ENCODE peak calls at places on chromosomes 12 and 14, in nine cellular contexts. N is heart left ventricle, P is HCT116, R is upper lobe of left lung, W is A549, U is tibial nerve, F is ovary, D is adrenal gland, J is transverse colon. H is an unnamed sample.
A peak's percentile ranks its signal among the peaks of the same experiment; 100 is the strongest.

GRCh38 chr14:94423465-94424056 is 29.0 kb downstream of the SERPINA11 start:
- DNase-seq in N (peak; percentile 49), P (peak; percentile 75), R (peak; percentile 75), W (peak; percentile 61), U (peak; percentile 49), F (peak; percentile 60), D (peak; percentile 82), J (peak; percentile 73), H (peak; percentile 76)

GRCh38 chr14:83118029-83118428 is 1584.4 kb upstream of the SEL1L start:
- DNase-seq in N (no peak), P (no peak), R (no peak), W (no peak), U (no peak), F (no peak), D (no peak), J (no peak), H (no peak)

GRCh38 chr12:47825239-47825639 is 5.5 kb upstream of the HDAC7 start:
- DNase-seq in N (peak; percentile 49), P (no peak), R (peak; percentile 84), W (peak; percentile 21), U (no peak), F (peak; percentile 82), D (no peak), J (no peak), H (no peak)

GRCh38 chr12:118418385-118419057 is 42.2 kb downstream of the SUDS3 start:
- DNase-seq in N (no peak), P (no peak), R (no peak), W (no peak), U (no peak), F (no peak), D (no peak), J (no peak), H (no peak)

GRCh38 chr12:109728921-109729836 is 15.6 kb downstream of the FAM222A start:
- DNase-seq in N (no peak), P (no peak), R (no peak), W (no peak), U (peak; percentile 2), F (no peak), D (no peak), J (no peak), H (no peak)

GRCh38 chr14:78758333-78758732 is 588.2 kb downstream of the NRXN3 start:
- DNase-seq in N (no peak), P (peak; percentile 4), R (no peak), W (peak; percentile 14), U (no peak), F (no peak), D (peak; percentile 3), J (no peak), H (no peak)

GRCh38 chr14:105207460-105207901 is 26.4 kb upstream of the NUDT14 start:
- DNase-seq in N (no peak), P (no peak), R (no peak), W (no peak), U (no peak), F (no peak), D (no peak), J (no peak), H (no peak)

GRCh38 chr14:24366664-24367505 is 1.1 kb upstream of the NFATC4 start:
- DNase-seq in N (peak; percentile 93), P (peak; percentile 97), R (peak; percentile 90), W (peak; percentile 43), U (peak; percentile 84), F (peak; percentile 97), D (peak; percentile 91), J (peak; percentile 94), H (peak; percentile 85)

GRCh38 chr12:132423251-132424117 is 66.5 kb upstream of the FBRSL1 start:
- DNase-seq in N (no peak), P (no peak), R (no peak), W (peak; percentile 35), U (no peak), F (no peak), D (no peak), J (no peak), H (no peak)

GRCh38 chr14:69484444-69485113 is at the start of gene PLEKHD1:
- DNase-seq in N (no peak), P (peak; percentile 18), R (peak; percentile 64), W (peak; percentile 51), U (no peak), F (no peak), D (peak; percentile 14), J (no peak), H (no peak)

GRCh38 chr14:95317817-95318343 is 1.8 kb downstream of the CLMN start:
- DNase-seq in N (no peak), P (no peak), R (no peak), W (no peak), U (no peak), F (no peak), D (no peak), J (no peak), H (no peak)

GRCh38 chr12:42638011-42638410 is 48.5 kb upstream of the PRICKLE1 start:
- DNase-seq in N (no peak), P (no peak), R (no peak), W (no peak), U (no peak), F (no peak), D (no peak), J (no peak), H (no peak)

GRCh38 chr12:125220404-125221273 is 155.4 kb downstream of the AACS start:
- DNase-seq in N (no peak), P (no peak), R (no peak), W (no peak), U (no peak), F (no peak), D (no peak), J (no peak), H (no peak)

GRCh38 chr14:70567791-70568190 is 32.7 kb downstream of the MED6 start:
- DNase-seq in N (no peak), P (peak; percentile 28), R (no peak), W (peak; percentile 6), U (no peak), F (no peak), D (no peak), J (no peak), H (no peak)

GRCh38 chr12:130086248-130086647 is 76.0 kb upstream of the FZD10 start:
- DNase-seq in N (no peak), P (no peak), R (no peak), W (no peak), U (no peak), F (no peak), D (no peak), J (no peak), H (no peak)

GRCh38 chr12:40947812-40948211 is 240.3 kb upstream of the PDZRN4 start:
- DNase-seq in N (no peak), P (no peak), R (no peak), W (no peak), U (no peak), F (no peak), D (no peak), J (no peak), H (no peak)

GRCh38 chr14:32711103-32711680 is 227.5 kb upstream of the NPAS3 start:
- DNase-seq in N (no peak), P (peak; percentile 6), R (no peak), W (peak; percentile 26), U (no peak), F (no peak), D (peak; percentile 38), J (no peak), H (no peak)

GRCh38 chr12:57111046-57111698 is at the start of gene STAT6:
- DNase-seq in N (peak; percentile 87), P (no peak), R (peak; percentile 93), W (peak; percentile 67), U (peak; percentile 74), F (peak; percentile 84), D (peak; percentile 88), J (peak; percentile 91), H (peak; percentile 85)
- TF ChIP-seq POLR2A in N (no peak), P (no peak), R (peak; percentile 61), W (peak; percentile 37), U (no peak), F (no peak), D (peak; percentile 73), J (peak; percentile 96), H (peak; percentile 79)

GRCh38 chr12:69105101-69105613 is 134.2 kb upstream of the CPSF6 start:
- DNase-seq in N (no peak), P (no peak), R (no peak), W (no peak), U (no peak), F (no peak), D (no peak), J (no peak), H (no peak)
- TF ChIP-seq CTCF in N (no peak), P (no peak), R (no peak), W (no peak), U (no peak), F (no peak), D (no peak), J (no peak), H (no peak)

DNA sequence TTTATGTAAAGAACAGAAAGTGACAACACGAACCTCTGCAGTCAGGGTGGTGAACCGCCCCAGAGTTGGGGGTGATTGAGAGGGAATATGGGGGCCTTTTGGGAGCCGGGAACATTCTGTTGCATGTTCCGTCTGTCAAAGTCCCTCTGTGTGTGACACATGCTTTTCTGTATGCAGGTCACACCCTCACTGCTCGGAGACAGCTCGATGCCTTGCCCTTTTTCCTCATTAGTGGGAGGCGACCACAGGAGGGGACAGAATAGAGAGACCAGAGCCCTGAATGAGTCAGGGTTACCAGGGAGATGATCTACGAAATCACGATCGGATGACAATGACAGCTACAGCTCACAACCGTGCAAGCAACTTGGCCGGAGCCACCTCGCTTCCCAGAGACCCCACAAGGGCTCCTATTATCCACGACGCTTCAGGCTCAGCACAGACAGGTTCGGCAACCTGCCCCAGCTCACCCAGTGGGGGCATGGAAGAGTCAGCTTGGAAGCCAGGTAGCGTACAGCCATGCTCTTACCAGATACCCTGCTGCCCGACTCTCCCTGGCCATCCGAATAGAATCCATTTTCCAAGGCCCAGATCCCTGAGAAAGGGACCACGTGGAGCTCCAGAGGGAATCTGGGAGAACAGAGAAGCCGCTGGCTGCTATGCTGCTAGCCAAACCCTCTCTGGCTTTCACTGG is 38.8 kb downstream of the TESC start:
- DNase-seq in N (no peak), P (no peak), R (no peak), W (no peak), U (no peak), F (no peak), D (peak; percentile 74), J (no peak), H (no peak)
- H3K4me1 ChIP-seq in N (peaks cover 18% of the 10 kb centered on the region), P (no peaks in the 10 kb centered on the region), R (peaks cover 8% of the 10 kb centered on the region), W (no peaks in the 10 kb centered on the region), U (no peaks in the 10 kb centered on the region), F (peaks cover 2% of the 10 kb centered on the region), D (peaks cover 11% of the 10 kb centered on the region), J (no peaks in the 10 kb centered on the region), H (no peaks in the 10 kb centered on the region)

DNA sequence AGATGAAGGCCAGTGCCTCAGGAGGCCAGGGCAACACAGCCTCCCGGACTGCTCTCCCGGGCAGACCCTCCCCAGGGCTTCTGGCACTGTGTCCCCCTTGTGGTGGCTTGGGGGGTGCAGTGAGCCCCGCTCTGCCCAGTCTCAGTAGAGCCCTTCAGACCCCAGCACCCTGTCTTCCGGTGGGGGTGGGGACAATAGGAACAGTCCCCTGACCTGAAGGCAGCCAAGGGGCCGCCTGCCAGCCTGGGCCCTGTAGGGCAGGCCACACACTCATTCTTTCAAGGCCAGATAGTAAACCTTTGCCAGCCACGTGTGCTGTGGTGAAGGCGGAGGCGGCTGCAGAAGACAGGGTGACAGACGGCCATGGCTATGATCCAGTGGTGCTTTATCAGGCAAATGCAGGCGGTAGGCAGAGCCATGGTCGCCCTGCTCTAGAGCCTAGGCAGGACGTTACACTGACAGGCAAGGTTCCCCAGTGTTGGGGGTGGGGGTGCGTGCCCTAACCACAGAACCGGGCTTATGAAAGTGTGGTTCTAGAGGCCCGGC is 15.0 kb downstream of the ZFYVE21 start:
- DNase-seq in N (peak; percentile 78), P (no peak), R (no peak), W (no peak), U (no peak), F (peak; percentile 24), D (peak; percentile 96), J (no peak), H (no peak)
- TF ChIP-seq POLR2A in N (no peak), P (no peak), R (no peak), W (no peak), U (no peak), F (no peak), D (no peak), J (no peak), H (no peak)